ENCODE peak calls at places on chromosome 13, in seven cellular contexts. Y is neuronal stem cell, Z is IMR-90, W is H1, C is H9, M is mesendoderm, U is mesenchymal stem cell. F is an unnamed sample.

GRCh38 chr13:106038752-106039151 is 496.7 kb downstream of the EFNB2 start:
- DNase-seq in W (no peak), M (no peak), C (no peak), Y (no peak), U (peak; percentile 83), Z (peak; percentile 90), F (peak; percentile 4)

GRCh38 chr13:40371531-40372125 is 294.8 kb downstream of the FOXO1 start:
- DNase-seq in U (no peak), M (no peak), C (no peak), W (peak; percentile 31), Z (no peak), Y (no peak), F (no peak)

GRCh38 chr13:79621902-79622301 is 140.9 kb downstream of the NDFIP2 start:
- DNase-seq in C (no peak), Z (no peak), M (no peak), W (no peak), U (no peak), Y (no peak), F (peak; percentile 10)

GRCh38 chr13:48446454-48446853 is 33.5 kb upstream of the LPAR6 start:
- DNase-seq in C (no peak), Z (peak; percentile 84), W (no peak), U (peak; percentile 74), M (no peak), Y (no peak), F (no peak)

GRCh38 chr13:60143775-60144174 is 20.0 kb downstream of the DIAPH3 start:
- DNase-seq in C (no peak), Z (no peak), W (no peak), U (no peak), Y (no peak), M (peak; percentile 36), F (no peak)

GRCh38 chr13:104206450-104207044 is 1140.3 kb upstream of the SLC10A2 start:
- DNase-seq in U (no peak), W (no peak), Y (no peak), C (no peak), Z (no peak), M (no peak), F (no peak)

GRCh38 chr13:50208826-50209335 is 193.6 kb downstream of the KCNRG start:
- DNase-seq in M (peak; percentile 92), C (peak; percentile 66), W (peak; percentile 51), Z (peak; percentile 76), U (peak; percentile 91), Y (no peak), F (no peak)

GRCh38 chr13:112142401-112142930 is 75.5 kb downstream of the SOX1 start:
- DNase-seq in Y (no peak), C (no peak), Z (no peak), U (no peak), W (no peak), M (no peak), F (no peak)

GRCh38 chr13:21427741-21428140 is 31.4 kb downstream of the ZDHHC20 start:
- DNase-seq in Y (no peak), M (no peak), C (no peak), W (no peak), U (no peak), Z (no peak), F (no peak)

GRCh38 chr13:80037505-80037888 is 303.4 kb downstream of the SPRY2 start:
- DNase-seq in C (no peak), Y (no peak), U (peak; percentile 90), M (no peak), Z (peak; percentile 95), W (no peak), F (peak; percentile 16)

GRCh38 chr13:66033924-66034323 is 1196.2 kb downstream of the PCDH9 start:
- DNase-seq in C (no peak), Z (no peak), M (no peak), Y (no peak), W (no peak), U (no peak), F (no peak)

GRCh38 chr13:108700421-108701170 is 71.2 kb downstream of the MYO16 start:
- DNase-seq in Z (peak; percentile 71), Y (no peak), W (no peak), U (peak; percentile 60), M (no peak), C (no peak), F (no peak)

GRCh38 chr13:105050696-105051095 is 1484.8 kb downstream of the EFNB2 start:
- DNase-seq in C (no peak), W (no peak), Z (peak; percentile 4), M (no peak), Y (no peak), U (no peak), F (no peak)

GRCh38 chr13:98291658-98292057 is 114.6 kb upstream of the RNF113B start:
- DNase-seq in W (no peak), Y (no peak), M (no peak), Z (no peak), U (no peak), C (no peak), F (no peak)

GRCh38 chr13:41019027-41019487 is at the start of gene ELF1:
- DNase-seq in Z (peak; percentile 52), Y (no peak), W (no peak), C (no peak), M (peak; percentile 76), U (peak; percentile 74), F (peak; percentile 77)

GRCh38 chr13:26074706-26075105 is 22.9 kb upstream of the SHISA2 start:
- DNase-seq in W (no peak), U (peak; percentile 15), Z (peak; percentile 14), M (peak; percentile 20), Y (no peak), C (no peak), F (peak; percentile 15)

GRCh38 chr13:35818577-35819165 is 312.5 kb downstream of the DCLK1 start:
- DNase-seq in W (no peak), U (peak; percentile 12), M (peak; percentile 40), C (no peak), Y (peak; percentile 20), Z (peak; percentile 60), F (peak; percentile 63)

GRCh38 chr13:99572131-99572530 is 70.9 kb downstream of the TM9SF2 start:
- DNase-seq in Z (peak; percentile 4), W (no peak), M (no peak), Y (no peak), C (no peak), U (no peak), F (peak; percentile 54)

GRCh38 chr13:27822873-27823311 is 30.6 kb downstream of the GSX1 start:
- DNase-seq in Y (no peak), W (no peak), M (no peak), C (no peak), Z (no peak), U (peak; percentile 42), F (peak; percentile 27)

GRCh38 chr13:26508885-26509284 is 48.6 kb upstream of the WASF3 start:
- DNase-seq in W (no peak), Z (peak; percentile 95), Y (no peak), M (no peak), U (peak; percentile 50), C (no peak), F (no peak)

GRCh38 chr13:111511219-111511732 is 190.8 kb downstream of the TEX29 start:
- DNase-seq in C (no peak), Y (no peak), Z (no peak), U (no peak), W (no peak), M (no peak), F (no peak)

GRCh38 chr13:52884429-52884828 is 36.0 kb upstream of the PCDH8 start:
- DNase-seq in U (no peak), Z (no peak), W (no peak), Y (no peak), M (no peak), C (no peak), F (no peak)

GRCh38 chr13:27806744-27807387 is 14.6 kb downstream of the GSX1 start:
- DNase-seq in Y (no peak), M (no peak), C (peak; percentile 58), Z (no peak), W (no peak), U (no peak), F (no peak)

GRCh38 chr13:65882810-65883209 is 1347.3 kb downstream of the PCDH9 start:
- DNase-seq in U (no peak), W (no peak), C (no peak), Z (no peak), Y (no peak), M (peak; percentile 11), F (no peak)

GRCh38 chr13:112849500-112849899 is 119.5 kb upstream of the MCF2L start:
- DNase-seq in U (no peak), Y (no peak), W (no peak), C (no peak), Z (peak; percentile 16), M (no peak), F (no peak)

GRCh38 chr13:37476874-37477273 is 121.7 kb downstream of the POSTN start:
- DNase-seq in Z (peak; percentile 83), Y (peak; percentile 30), W (no peak), M (peak; percentile 48), U (peak; percentile 70), C (no peak), F (no peak)

GRCh38 chr13:36430247-36431203 is 1.8 kb upstream of the CCNA1 start:
- DNase-seq in U (no peak), M (peak; percentile 59), W (peak; percentile 62), C (peak; percentile 68), Z (no peak), Y (no peak), F (no peak)

GRCh38 chr13:98768522-98768921 is 16.1 kb upstream of the SLC15A1 start:
- DNase-seq in W (no peak), U (no peak), Z (no peak), M (no peak), Y (no peak), C (no peak), F (peak; percentile 25)

GRCh38 chr13:93670858-93671257 is 444.3 kb downstream of the GPC6 start:
- DNase-seq in Y (no peak), C (no peak), W (no peak), Z (no peak), U (no peak), M (no peak), F (no peak)
- H4K8ac ChIP-seq in Y (no peak overlapping the region), C (no peak overlapping the region), W (no peak overlapping the region), Z (no peak overlapping the region), U (no peak overlapping the region), M (no peak overlapping the region), F (no peak overlapping the region)

GRCh38 chr13:94009696-94010095 is 469.8 kb downstream of the DCT start:
- DNase-seq in Z (peak; percentile 64), C (no peak), U (no peak), W (no peak), M (no peak), Y (no peak), F (no peak)

GRCh38 chr13:94007072-94007471 is 472.4 kb downstream of the DCT start:
- DNase-seq in M (no peak), Z (no peak), W (no peak), C (no peak), Y (no peak), U (no peak), F (no peak)

GRCh38 chr13:94006271-94006670 is 473.2 kb downstream of the DCT start:
- DNase-seq in Z (no peak), C (no peak), M (no peak), W (no peak), U (no peak), Y (no peak), F (no peak)
- H4K8ac ChIP-seq in Z (no peak overlapping the region), C (no peak overlapping the region), M (no peak overlapping the region), W (no peak overlapping the region), U (no peak overlapping the region), Y (no peak overlapping the region), F (no peak overlapping the region)

GRCh38 chr13:44660050-44660449 is 83.9 kb upstream of the TSC22D1 start:
- DNase-seq in Z (no peak), W (no peak), U (no peak), C (no peak), M (no peak), Y (no peak), F (no peak)
- H4K8ac ChIP-seq in Z (no peak overlapping the region), W (no peak overlapping the region), U (peak overlapping the region; percentile 17), C (no peak overlapping the region), M (no peak overlapping the region), Y (no peak overlapping the region), F (no peak overlapping the region)

GRCh38 chr13:110465696-110466095 is 95.8 kb downstream of the RAB20 start:
- DNase-seq in U (no peak), W (no peak), C (no peak), M (no peak), Z (no peak), Y (no peak), F (no peak)
- H4K8ac ChIP-seq in U (no peak overlapping the region), W (no peak overlapping the region), C (no peak overlapping the region), M (no peak overlapping the region), Z (no peak overlapping the region), Y (no peak overlapping the region), F (no peak overlapping the region)

F was measured in trophoblast cell.